ENCODE peak calls at places on chromosomes 13 and 19, in nine cellular contexts. C, W, O, Q, F, I, J, N and E are unnamed samples.

GRCh38 chr13:49527123-49527522 is 31.4 kb downstream of the PHF11 start:
- DNase-seq in J (no peak), C (no peak), F (no peak), I (no peak), O (no peak), W (no peak), Q (no peak), N (no peak), E (no peak)

GRCh38 chr13:50731400-50731799 is 112.1 kb downstream of the DLEU7 start:
- DNase-seq in J (no peak), Q (no peak), O (no peak), I (no peak), W (no peak), C (no peak), N (no peak), F (no peak), E (peak; percentile 58)

GRCh38 chr13:113650275-113650674 is 7.7 kb downstream of the ATP4B start:
- DNase-seq in I (peak; percentile 33), Q (no peak), N (no peak), F (peak; percentile 44), J (no peak), C (no peak), W (no peak), O (peak; percentile 25), E (no peak)

GRCh38 chr19:28694812-28695211 is 518.1 kb downstream of the UQCRFS1 start:
- DNase-seq in N (no peak), Q (no peak), O (no peak), J (no peak), W (no peak), C (no peak), F (no peak), I (no peak), E (no peak)

GRCh38 chr13:107210216-107211010 is 642.5 kb upstream of the ARGLU1 start:
- DNase-seq in C (no peak), O (no peak), F (no peak), J (peak; percentile 27), N (no peak), I (no peak), W (no peak), Q (no peak), E (no peak)

GRCh38 chr19:47421844-47422395 is 2.6 kb upstream of the MEIS3 start:
- DNase-seq in C (peak; percentile 69), O (no peak), W (no peak), Q (peak; percentile 84), I (no peak), N (no peak), J (peak; percentile 44), F (peak; percentile 91), E (no peak)

GRCh38 chr13:32446778-32447465 is 19.0 kb upstream of the N4BP2L1 start:
- DNase-seq in Q (no peak), C (no peak), J (no peak), O (no peak), N (no peak), F (no peak), W (no peak), I (no peak), E (no peak)

GRCh38 chr13:59746291-59746962 is 417.3 kb downstream of the DIAPH3 start:
- DNase-seq in F (no peak), W (no peak), C (no peak), O (no peak), I (no peak), N (no peak), Q (no peak), J (no peak), E (no peak)

GRCh38 chr13:45500492-45501174 is 35.9 kb downstream of the COG3 start:
- DNase-seq in Q (no peak), N (peak; percentile 63), I (no peak), J (no peak), F (no peak), W (no peak), O (no peak), C (no peak), E (no peak)

GRCh38 chr13:73171926-73172325 is 113.1 kb downstream of the KLF5 start:
- DNase-seq in Q (no peak), J (peak; percentile 46), O (no peak), N (no peak), I (no peak), F (peak; percentile 79), W (no peak), C (no peak), E (no peak)

GRCh38 chr19:5189318-5189607 is 151.3 kb downstream of the PTPRS start:
- DNase-seq in Q (no peak), C (no peak), F (no peak), I (no peak), J (no peak), N (no peak), O (no peak), W (no peak), E (no peak)

GRCh38 chr19:44903602-44904425 is 1.8 kb upstream of the APOE start:
- DNase-seq in C (peak; percentile 73), Q (peak; percentile 73), F (peak; percentile 96), J (peak; percentile 79), I (peak; percentile 81), N (no peak), O (peak; percentile 80), W (peak; percentile 55), E (peak; percentile 85)

GRCh38 chr19:18900700-18901502 is 4.9 kb upstream of the CERS1 start:
- DNase-seq in N (no peak), F (no peak), Q (no peak), O (no peak), W (no peak), C (no peak), I (peak; percentile 60), J (no peak), E (no peak)

GRCh38 chr19:50909240-50910070 is 1.7 kb downstream of the KLK4 start:
- DNase-seq in J (peak; percentile 69), O (peak; percentile 29), I (no peak), N (peak; percentile 85), C (no peak), F (peak; percentile 100), Q (peak; percentile 96), W (no peak), E (peak; percentile 46)

DNA sequence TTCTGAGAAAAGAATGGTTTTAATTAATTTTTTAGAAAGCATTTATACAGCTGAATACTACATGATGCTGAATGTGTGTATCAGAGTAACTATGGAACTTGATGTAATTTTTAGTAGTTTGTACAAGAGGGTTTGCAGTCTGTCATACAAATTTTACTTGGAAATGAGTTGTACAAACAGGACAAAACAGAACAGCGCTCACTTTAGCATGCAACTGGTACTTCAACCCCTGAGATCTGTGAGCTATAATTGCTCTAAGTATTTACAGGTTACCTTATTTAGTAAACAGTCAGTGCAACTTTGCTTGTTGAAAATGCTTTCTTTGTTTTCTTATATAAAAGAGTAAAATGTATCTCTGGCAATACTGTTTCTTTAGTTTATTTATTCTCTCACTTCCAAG is 719 bp downstream of the TNFRSF19 start:
- DNase-seq in Q (no peak), N (no peak), F (no peak), J (peak; percentile 35), W (no peak), I (no peak), C (no peak), O (no peak), E (no peak)
- H3K4me1 ChIP-seq in Q (peaks cover 62% of the 10 kb centered on the region), N (no peaks in the 10 kb centered on the region), F (peaks cover 12% of the 10 kb centered on the region), J (peaks cover 3% of the 10 kb centered on the region), W (no peaks in the 10 kb centered on the region), I (no peaks in the 10 kb centered on the region), C (no peaks in the 10 kb centered on the region), O (peaks cover 11% of the 10 kb centered on the region), E (peaks cover 5% of the 10 kb centered on the region)

DNA sequence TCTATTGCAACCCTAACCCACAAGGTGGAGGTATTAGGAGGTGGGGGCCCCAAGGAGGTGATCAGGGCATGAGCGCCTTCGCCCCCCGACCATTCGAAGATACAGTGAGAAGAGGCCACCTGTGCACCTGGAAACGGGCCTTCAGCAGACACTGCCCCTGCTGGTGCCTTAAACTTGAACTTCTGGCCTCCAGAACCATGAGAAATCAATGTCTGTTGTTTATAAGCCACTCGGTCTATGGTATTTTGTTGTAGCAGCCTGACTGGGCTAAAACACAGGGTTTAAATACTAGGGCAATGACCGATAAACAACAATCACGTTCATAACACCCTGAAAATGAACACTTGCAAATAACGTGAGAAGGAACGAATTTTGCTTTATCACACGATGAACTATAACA is 85.2 kb upstream of the USP29 start:
- DNase-seq in W (no peak), C (no peak), F (no peak), Q (no peak), J (no peak), O (no peak), N (no peak), I (no peak), E (no peak)
- H3K9me3 ChIP-seq in W (peaks cover 3% of the 10 kb centered on the region), C (no peaks in the 10 kb centered on the region), F (peaks cover 76% of the 10 kb centered on the region), Q (peaks cover 10% of the 10 kb centered on the region), J (no peaks in the 10 kb centered on the region), O (peaks cover 76% of the 10 kb centered on the region), N (peaks cover 16% of the 10 kb centered on the region), I (no peaks in the 10 kb centered on the region), E (no peaks in the 10 kb centered on the region)

DNA sequence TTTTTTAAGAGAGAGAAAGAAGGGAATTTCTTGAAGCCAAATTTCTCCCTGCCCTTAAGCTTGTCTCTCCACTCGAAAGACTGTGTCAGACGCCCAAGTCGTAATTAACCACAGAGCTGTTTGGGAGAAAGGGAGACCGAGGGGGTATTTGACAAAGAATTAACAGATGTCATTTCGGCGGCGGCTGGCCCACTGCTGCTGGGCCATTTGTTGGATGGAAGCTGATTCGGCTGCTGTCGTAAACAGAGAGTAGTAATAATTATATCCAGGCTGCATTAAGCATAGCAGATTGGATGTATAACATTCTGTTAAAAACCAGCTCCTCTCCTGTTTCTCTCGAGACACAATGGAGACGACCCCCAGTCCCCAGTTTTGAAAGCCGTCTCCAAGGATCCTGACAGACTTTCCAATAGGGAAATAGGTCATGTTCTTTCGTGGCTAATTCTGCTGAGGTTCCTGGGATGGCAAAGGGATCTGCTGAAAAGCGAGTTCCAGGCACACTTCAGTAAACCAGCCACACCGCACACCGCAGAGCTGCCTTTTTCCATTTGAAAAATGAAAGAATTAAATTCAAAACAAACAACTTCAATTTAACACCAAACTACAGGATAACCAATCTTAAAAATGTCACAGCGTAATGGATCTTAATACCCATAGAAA is 71.5 kb downstream of the KCTD15 start:
- DNase-seq in F (no peak), N (no peak), I (no peak), J (no peak), O (peak; percentile 17), W (no peak), C (no peak), Q (no peak), E (no peak)
- H3K4me3 ChIP-seq in F (no peak overlapping the region), N (no peak overlapping the region), I (peak overlapping the region; percentile 29), J (no peak overlapping the region), O (peak overlapping the region; percentile 15), W (no peak overlapping the region), C (no peak overlapping the region), Q (no peak overlapping the region), E (no peak overlapping the region)

GRCh38 chr19:3365447-3366103 is 808 bp upstream of the NFIC start:
- DNase-seq in F (no peak), C (peak; percentile 73), Q (no peak), O (peak; percentile 67), J (no peak), N (peak; percentile 40), I (peak; percentile 91), W (no peak), E (peak; percentile 52)

GRCh38 chr19:3368441-3368795 is 2.0 kb downstream of the NFIC start:
- DNase-seq in F (no peak), O (no peak), I (no peak), C (peak; percentile 23), W (no peak), Q (no peak), J (no peak), N (no peak), E (no peak)

GRCh38 chr19:3366104-3366760 is at the start of gene NFIC:
- DNase-seq in C (peak; percentile 87), O (peak; percentile 78), N (peak; percentile 51), W (no peak), Q (peak; percentile 54), I (peak; percentile 93), J (peak; percentile 75), F (peak; percentile 74), E (peak; percentile 68)

GRCh38 chr19:3367572-3368440 is 1.4 kb downstream of the NFIC start:
- DNase-seq in I (peak; percentile 72), J (no peak), O (no peak), Q (no peak), N (no peak), C (peak; percentile 43), W (no peak), F (no peak), E (peak; percentile 43)

GRCh38 chr19:3366761-3367571 is 583 bp downstream of the NFIC start:
- DNase-seq in N (no peak), Q (peak; percentile 65), J (no peak), F (peak; percentile 75), O (no peak), W (no peak), C (peak; percentile 72), I (peak; percentile 85), E (no peak)
- H3K4me1 ChIP-seq in N (peaks cover 43% of the 10 kb centered on the region), Q (peaks cover 20% of the 10 kb centered on the region), J (peaks cover 44% of the 10 kb centered on the region), F (no peaks in the 10 kb centered on the region), O (peaks cover 91% of the 10 kb centered on the region), W (peaks cover 32% of the 10 kb centered on the region), C (peaks cover 16% of the 10 kb centered on the region), I (peaks cover 76% of the 10 kb centered on the region), E (peaks cover 28% of the 10 kb centered on the region)